ENCODE peak calls at places on chromosomes 11 and 22, in five cellular contexts. G is HCT116, N is K562, A is HepG2, T is GM12878. X is an unnamed sample.

GRCh38 chr11:26905368-26905767 is 88.5 kb upstream of the FIBIN start:
- DNase-seq in G (no peak), N (no peak), A (no peak), T (no peak), X (no peak)

GRCh38 chr11:124114942-124115781 is at the start of gene VWA5A:
- DNase-seq in G (peak), N (peak), A (peak), T (peak), X (peak)

GRCh38 chr11:2732940-2733628 is 33.3 kb upstream of the KCNQ1OT1 start:
- DNase-seq in G (no peak), N (no peak), A (no peak), T (no peak), X (no peak)

GRCh38 chr11:29527391-29527936 is 489.4 kb downstream of the KCNA4 start:
- DNase-seq in G (peak), N (no peak), A (peak), T (no peak), X (no peak)

GRCh38 chr11:113934797-113935196 is 30.2 kb downstream of the HTR3B start:
- DNase-seq in G (no peak), N (no peak), A (no peak), T (no peak), X (no peak)

GRCh38 chr11:12244156-12244555 is 133.2 kb upstream of the PARVA start:
- DNase-seq in G (no peak), N (no peak), A (no peak), T (no peak), X (no peak)

GRCh38 chr11:2789331-2789730 is 89.5 kb upstream of the KCNQ1OT1 start:
- DNase-seq in G (no peak), N (no peak), A (no peak), T (no peak), X (peak)

GRCh38 chr11:114307524-114308203 is 11.5 kb downstream of the NNMT start:
- DNase-seq in G (no peak), N (peak), A (peak), T (no peak), X (no peak)

GRCh38 chr11:112421854-112422253 is 161.2 kb upstream of the PLET1 start:
- DNase-seq in G (no peak), N (no peak), A (no peak), T (no peak), X (no peak)

GRCh38 chr22:17990942-17991341 is 33.4 kb downstream of the MICAL3 start:
- DNase-seq in G (no peak), N (no peak), A (no peak), T (no peak), X (no peak)
- TF ChIP-seq SRF in G (no peak), N (no peak), A (no peak), T (no peak), X (no peak)

DNA sequence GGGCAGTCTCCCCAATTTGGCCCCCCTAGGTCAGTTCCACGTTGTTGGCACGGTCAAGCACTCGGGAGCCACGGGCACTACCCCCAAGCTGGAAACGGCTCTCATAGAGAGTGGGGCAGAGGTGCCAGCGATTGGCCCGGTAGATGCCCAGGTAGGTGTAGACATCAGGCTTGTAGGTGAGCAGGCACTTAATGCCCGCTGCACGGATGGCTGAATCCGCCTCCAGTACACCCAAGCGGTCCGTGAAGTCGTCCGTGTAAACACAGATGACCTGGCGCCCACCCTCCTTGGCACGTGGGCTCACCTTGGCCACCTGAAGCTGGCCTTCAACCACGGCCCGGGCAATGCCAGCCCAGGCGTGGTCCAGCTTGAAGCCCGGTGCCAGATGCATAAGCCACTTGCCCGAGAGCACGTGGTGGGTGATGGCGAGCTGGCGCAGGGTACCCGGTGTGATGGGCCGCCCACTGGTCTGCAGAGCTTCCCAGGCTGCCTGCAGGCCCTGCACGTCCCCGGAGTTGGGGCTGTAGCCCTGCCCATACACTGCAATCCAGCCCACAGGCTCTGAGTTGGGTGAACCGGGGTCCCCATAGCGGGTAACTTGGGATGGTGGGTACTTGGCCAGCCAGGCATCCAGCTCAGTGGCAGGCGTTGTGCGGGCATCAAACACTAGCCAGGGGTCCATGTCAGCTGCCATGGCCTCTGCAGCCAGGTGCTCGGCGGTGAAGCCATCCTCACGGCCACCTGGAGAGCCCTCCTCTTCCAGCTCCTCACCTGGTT is 1.2 kb downstream of the C11orf68 start:
- DNase-seq in G (no peak), N (no peak), A (no peak), T (no peak), X (no peak)
- H3K9ac ChIP-seq in G (peak), N (peak), A (peak), T (peak), X (no peak)

GRCh38 chr11:61516675-61517516 is 8.3 kb downstream of the LRRC10B start:
- DNase-seq in G (no peak), N (peak), A (peak), T (no peak), X (no peak)
- TF ChIP-seq SRF in G (no peak), N (no peak), A (no peak), T (no peak), X (no peak)

GRCh38 chr11:57277845-57278720 is 41.0 kb upstream of the APLNR start:
- DNase-seq in G (peak), N (peak), A (peak), T (no peak), X (peak)

GRCh38 chr11:57279131-57279530 is 42.1 kb upstream of the APLNR start:
- DNase-seq in G (no peak), N (no peak), A (no peak), T (no peak), X (no peak)

GRCh38 chr11:57276169-57276854 is 39.3 kb upstream of the APLNR start:
- DNase-seq in G (no peak), N (no peak), A (no peak), T (no peak), X (no peak)

GRCh38 chr11:57276857-57277505 is 39.9 kb upstream of the APLNR start:
- DNase-seq in G (no peak), N (no peak), A (no peak), T (no peak), X (no peak)

DNA sequence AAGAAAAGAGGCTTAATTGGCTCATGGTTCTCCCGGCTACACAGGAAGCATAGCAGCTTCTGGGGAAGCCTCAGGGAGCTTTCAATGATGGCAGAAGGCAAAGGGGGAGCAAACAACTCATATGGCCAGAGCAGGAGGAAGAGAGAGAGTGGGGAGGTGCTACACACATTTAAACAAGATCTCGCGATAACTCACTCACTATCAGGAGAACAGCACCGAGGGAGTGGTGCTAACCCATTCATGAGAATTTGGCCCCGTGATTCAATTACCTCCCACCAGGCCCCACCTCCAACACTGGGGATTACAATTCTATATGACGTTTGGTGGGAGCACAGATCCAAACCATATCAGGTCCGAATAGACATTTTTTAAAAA is 41.7 kb upstream of the APLNR start:
- DNase-seq in G (no peak), N (peak), A (no peak), T (no peak), X (no peak)
- H3K9ac ChIP-seq in G (peak), N (no peak), A (no peak), T (no peak), X (no peak)